ENCODE peak calls at places on chromosome 10, in ten cellular contexts. O is spleen, V is AG04450, R is H9, U is brain microvascular endothelial cell, Z is Calu3, J is choroid plexus epithelial cell, Y is endothelial cell, W is lower lobe of right lung, P is WTC11. N is an unnamed sample.

GRCh38 chr10:103454026-103454425 is 1.9 kb upstream of the CALHM2 start:
- DNase-seq in O (no peak), V (no peak), R (no peak), U (no peak), Z (no peak), J (no peak), Y (no peak), W (no peak), P (no peak), N (no peak)

GRCh38 chr10:80670774-80671173 is 133.1 kb downstream of the SH2D4B start:
- DNase-seq in O (no peak), V (no peak), R (no peak), U (no peak), Z (no peak), J (no peak), Y (no peak), W (no peak), P (no peak), N (no peak)

GRCh38 chr10:13961096-13961495 is 369.6 kb downstream of the FRMD4A start:
- DNase-seq in O (no peak), V (peak), R (no peak), U (peak), Z (no peak), J (peak), Y (no peak), W (no peak), P (no peak), N (no peak)

GRCh38 chr10:51074238-51075028 is at the start of gene PRKG1:
- DNase-seq in O (peak), V (peak), R (peak), U (peak), Z (peak), J (peak), Y (peak), W (peak), P (peak), N (peak)

GRCh38 chr10:109972372-109973001 is 35.3 kb upstream of the ADD3 start:
- DNase-seq in O (no peak), V (no peak), R (no peak), U (no peak), Z (no peak), J (no peak), Y (no peak), W (no peak), P (no peak), N (no peak)

GRCh38 chr10:118800920-118801319 is 46.1 kb upstream of the CACUL1 start:
- DNase-seq in O (peak), V (no peak), R (no peak), U (no peak), Z (peak), J (peak), Y (peak), W (no peak), P (no peak), N (no peak)

GRCh38 chr10:132372516-132373095 is 24.4 kb upstream of the PWWP2B start:
- DNase-seq in O (peak), V (no peak), R (no peak), U (no peak), Z (no peak), J (no peak), Y (no peak), W (peak), P (no peak), N (no peak)

GRCh38 chr10:91389636-91390512 is 20.3 kb upstream of the HECTD2 start:
- DNase-seq in O (no peak), V (no peak), R (no peak), U (peak), Z (peak), J (peak), Y (no peak), W (no peak), P (no peak), N (no peak)

GRCh38 chr10:86970152-86970886 is 2.0 kb downstream of the ADIRF start:
- DNase-seq in O (peak), V (no peak), R (peak), U (no peak), Z (no peak), J (no peak), Y (no peak), W (peak), P (peak), N (no peak)

GRCh38 chr10:133206311-133207040 is 23.5 kb upstream of the UTF1 start:
- DNase-seq in O (no peak), V (no peak), R (no peak), U (no peak), Z (no peak), J (no peak), Y (no peak), W (no peak), P (no peak), N (no peak)

GRCh38 chr10:72083234-72084093 is 4.9 kb downstream of the SPOCK2 start:
- DNase-seq in O (no peak), V (no peak), R (peak), U (no peak), Z (no peak), J (no peak), Y (no peak), W (no peak), P (no peak), N (no peak)

GRCh38 chr10:38093816-38094157 is 350 bp upstream of the ZNF37A start:
- DNase-seq in O (no peak), V (no peak), R (no peak), U (no peak), Z (no peak), J (no peak), Y (no peak), W (no peak), P (no peak), N (no peak)

GRCh38 chr10:131946321-131946751 is 35.4 kb downstream of the BNIP3 start:
- DNase-seq in O (peak), V (peak), R (no peak), U (peak), Z (no peak), J (peak), Y (no peak), W (no peak), P (no peak), N (peak)

GRCh38 chr10:63005246-63005645 is 127.9 kb upstream of the NRBF2 start:
- DNase-seq in O (no peak), V (no peak), R (no peak), U (peak), Z (no peak), J (peak), Y (no peak), W (no peak), P (no peak), N (no peak)

GRCh38 chr10:122744257-122744656 is 44.6 kb upstream of the C10orf120 start:
- DNase-seq in O (peak), V (no peak), R (no peak), U (no peak), Z (no peak), J (no peak), Y (no peak), W (no peak), P (no peak), N (no peak)

GRCh38 chr10:101617102-101617823 is 29.1 kb downstream of the DPCD start:
- DNase-seq in O (peak), V (no peak), R (no peak), U (no peak), Z (no peak), J (no peak), Y (no peak), W (no peak), P (no peak), N (no peak)

GRCh38 chr10:24503627-24504320 is 219.9 kb downstream of the ARHGAP21 start:
- DNase-seq in O (no peak), V (peak), R (peak), U (peak), Z (peak), J (peak), Y (peak), W (no peak), P (peak), N (no peak)

GRCh38 chr10:120950103-120950561 is 99.0 kb downstream of the WDR11 start:
- DNase-seq in O (no peak), V (no peak), R (peak), U (peak), Z (no peak), J (peak), Y (peak), W (no peak), P (peak), N (no peak)

GRCh38 chr10:16967000-16967865 is 150.0 kb upstream of the RSU1 start:
- DNase-seq in O (no peak), V (peak), R (no peak), U (peak), Z (no peak), J (peak), Y (no peak), W (no peak), P (no peak), N (no peak)

GRCh38 chr10:14481014-14481413 is 150.3 kb upstream of the FRMD4A start:
- DNase-seq in O (no peak), V (no peak), R (no peak), U (no peak), Z (no peak), J (no peak), Y (no peak), W (no peak), P (no peak), N (no peak)

GRCh38 chr10:102633282-102633681 is 11.0 kb upstream of the TRIM8 start:
- DNase-seq in O (peak), V (no peak), R (no peak), U (peak), Z (no peak), J (peak), Y (no peak), W (peak), P (no peak), N (no peak)

GRCh38 chr10:81018898-81019890 is 481.5 kb downstream of the SH2D4B start:
- DNase-seq in O (no peak), V (no peak), R (peak), U (peak), Z (peak), J (peak), Y (peak), W (no peak), P (peak), N (no peak)

GRCh38 chr10:36942616-36943015 is 182.8 kb upstream of the ANKRD30A start:
- DNase-seq in O (no peak), V (no peak), R (no peak), U (no peak), Z (no peak), J (no peak), Y (no peak), W (no peak), P (no peak), N (no peak)

GRCh38 chr10:84225424-84226173 is at the start of gene LRIT2:
- DNase-seq in O (no peak), V (no peak), R (no peak), U (no peak), Z (no peak), J (no peak), Y (no peak), W (no peak), P (no peak), N (no peak)

GRCh38 chr10:116627386-116627933 is 6.7 kb downstream of the PNLIPRP2 start:
- DNase-seq in O (no peak), V (no peak), R (peak), U (no peak), Z (peak), J (peak), Y (peak), W (no peak), P (peak), N (no peak)

GRCh38 chr10:9759596-9759995 is 1258.1 kb upstream of the CELF2 start:
- DNase-seq in O (no peak), V (no peak), R (no peak), U (no peak), Z (no peak), J (no peak), Y (no peak), W (no peak), P (no peak), N (no peak)

GRCh38 chr10:49543604-49544003 is 4.7 kb upstream of the ERCC6 start:
- DNase-seq in O (no peak), V (no peak), R (no peak), U (no peak), Z (no peak), J (no peak), Y (no peak), W (no peak), P (no peak), N (no peak)

GRCh38 chr10:110649652-110650264 is 5.6 kb downstream of the RBM20 start:
- DNase-seq in O (no peak), V (no peak), R (no peak), U (no peak), Z (no peak), J (peak), Y (no peak), W (no peak), P (no peak), N (no peak)

GRCh38 chr10:75021851-75022250 is 89.6 kb upstream of the SAMD8 start:
- DNase-seq in O (no peak), V (no peak), R (no peak), U (no peak), Z (no peak), J (no peak), Y (no peak), W (no peak), P (no peak), N (no peak)

GRCh38 chr10:118763202-118763988 is 8.6 kb upstream of the CACUL1 start:
- DNase-seq in O (no peak), V (no peak), R (no peak), U (no peak), Z (no peak), J (peak), Y (no peak), W (no peak), P (no peak), N (no peak)

GRCh38 chr10:101304316-101304715 is 49.6 kb upstream of the BTRC start:
- DNase-seq in O (no peak), V (no peak), R (no peak), U (no peak), Z (no peak), J (no peak), Y (no peak), W (no peak), P (no peak), N (no peak)

GRCh38 chr10:3217301-3217700 is 44.7 kb upstream of the PITRM1 start:
- DNase-seq in O (no peak), V (no peak), R (no peak), U (peak), Z (no peak), J (peak), Y (no peak), W (no peak), P (no peak), N (no peak)

GRCh38 chr10:114605155-114605797 is 52.8 kb downstream of the ABLIM1 start:
- DNase-seq in O (no peak), V (no peak), R (no peak), U (no peak), Z (no peak), J (peak), Y (no peak), W (no peak), P (no peak), N (no peak)

GRCh38 chr10:82628373-82628772 is 753.4 kb downstream of the NRG3 start:
- DNase-seq in O (no peak), V (no peak), R (no peak), U (no peak), Z (no peak), J (no peak), Y (no peak), W (no peak), P (no peak), N (no peak)

GRCh38 chr10:79066460-79067240 is 2.1 kb upstream of the ZMIZ1 start:
- DNase-seq in O (no peak), V (no peak), R (peak), U (no peak), Z (peak), J (peak), Y (peak), W (peak), P (peak), N (no peak)
- TF ChIP-seq CTCF in O (no peak), V (peak), R (peak), U (peak), Z (no peak), J (peak), Y (no peak), W (peak), P (no peak), N (peak)

GRCh38 chr10:108913300-108913699 is 1010.0 kb downstream of the XPNPEP1 start:
- DNase-seq in O (no peak), V (no peak), R (no peak), U (no peak), Z (no peak), J (no peak), Y (no peak), W (no peak), P (peak), N (no peak)

GRCh38 chr10:108911814-108912541 is 1011.3 kb downstream of the XPNPEP1 start:
- DNase-seq in O (no peak), V (peak), R (peak), U (no peak), Z (no peak), J (peak), Y (peak), W (peak), P (peak), N (peak)
- TF ChIP-seq CTCF in O (no peak), V (peak), R (peak), U (peak), Z (no peak), J (peak), Y (no peak), W (peak), P (peak), N (peak)

GRCh38 chr10:33334839-33335549 is 527 bp upstream of the NRP1 start:
- DNase-seq in O (peak), V (peak), R (peak), U (peak), Z (peak), J (peak), Y (peak), W (peak), P (peak), N (peak)
- TF ChIP-seq CTCF in O (peak), V (peak), R (peak), U (peak), Z (peak), J (peak), Y (peak), W (peak), P (no peak), N (peak)

DNA sequence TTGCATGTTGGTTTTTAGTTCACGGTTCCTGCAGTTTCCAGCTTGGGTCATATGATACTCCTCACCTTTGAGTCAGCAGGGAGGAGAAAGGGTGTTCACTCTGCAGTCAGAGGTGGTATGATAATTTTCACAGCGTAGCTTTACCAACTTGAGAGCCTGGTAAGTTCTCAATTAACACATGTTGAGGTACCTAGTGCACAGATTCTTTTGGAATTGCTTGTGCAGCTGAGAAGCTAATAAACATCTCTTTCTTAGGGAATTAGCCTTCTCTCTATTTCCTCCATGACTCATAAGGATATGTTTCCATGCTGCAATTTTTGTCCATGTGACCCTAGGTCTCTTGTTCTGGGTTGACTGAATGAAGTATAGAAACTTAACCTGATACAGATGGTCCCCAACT is 166.6 kb downstream of the KIF20B start:
- DNase-seq in O (no peak), V (no peak), R (no peak), U (no peak), Z (no peak), J (peak), Y (no peak), W (no peak), P (no peak), N (no peak)
- TF ChIP-seq CTCF in O (no peak), V (no peak), R (no peak), U (no peak), Z (no peak), J (no peak), Y (no peak), W (no peak), P (no peak), N (no peak)

DNA sequence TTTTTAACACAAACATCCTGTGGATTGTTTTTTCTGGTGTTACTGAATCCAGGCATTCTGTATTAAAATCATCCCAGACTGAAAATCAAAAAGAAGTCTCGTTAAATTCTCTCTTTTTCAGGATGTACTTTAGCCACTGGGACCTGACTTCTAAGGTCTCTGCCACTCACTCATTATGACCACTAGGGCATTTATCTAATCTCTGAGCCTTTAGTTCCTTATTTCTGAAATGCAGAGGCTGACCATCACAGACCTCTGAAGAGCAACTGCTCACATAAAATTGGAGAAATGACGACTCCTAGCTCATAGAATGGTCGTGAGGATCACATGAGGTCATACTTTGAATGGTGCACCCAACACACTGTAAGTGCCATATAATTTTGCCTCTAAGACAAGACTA is 63.2 kb downstream of the KCNMA1 start:
- DNase-seq in O (no peak), V (no peak), R (no peak), U (no peak), Z (no peak), J (no peak), Y (no peak), W (no peak), P (no peak), N (no peak)
- TF ChIP-seq CTCF in O (no peak), V (no peak), R (peak), U (peak), Z (no peak), J (peak), Y (no peak), W (no peak), P (no peak), N (peak)

GRCh38 chr10:125520968-125521367 is 162.0 kb downstream of the TEX36 start:
- DNase-seq in O (no peak), V (no peak), R (no peak), U (no peak), Z (no peak), J (no peak), Y (no peak), W (no peak), P (no peak), N (no peak)

GRCh38 chr10:125523347-125523746 is 159.6 kb downstream of the TEX36 start:
- DNase-seq in O (no peak), V (no peak), R (no peak), U (no peak), Z (no peak), J (no peak), Y (no peak), W (no peak), P (no peak), N (no peak)

DNA sequence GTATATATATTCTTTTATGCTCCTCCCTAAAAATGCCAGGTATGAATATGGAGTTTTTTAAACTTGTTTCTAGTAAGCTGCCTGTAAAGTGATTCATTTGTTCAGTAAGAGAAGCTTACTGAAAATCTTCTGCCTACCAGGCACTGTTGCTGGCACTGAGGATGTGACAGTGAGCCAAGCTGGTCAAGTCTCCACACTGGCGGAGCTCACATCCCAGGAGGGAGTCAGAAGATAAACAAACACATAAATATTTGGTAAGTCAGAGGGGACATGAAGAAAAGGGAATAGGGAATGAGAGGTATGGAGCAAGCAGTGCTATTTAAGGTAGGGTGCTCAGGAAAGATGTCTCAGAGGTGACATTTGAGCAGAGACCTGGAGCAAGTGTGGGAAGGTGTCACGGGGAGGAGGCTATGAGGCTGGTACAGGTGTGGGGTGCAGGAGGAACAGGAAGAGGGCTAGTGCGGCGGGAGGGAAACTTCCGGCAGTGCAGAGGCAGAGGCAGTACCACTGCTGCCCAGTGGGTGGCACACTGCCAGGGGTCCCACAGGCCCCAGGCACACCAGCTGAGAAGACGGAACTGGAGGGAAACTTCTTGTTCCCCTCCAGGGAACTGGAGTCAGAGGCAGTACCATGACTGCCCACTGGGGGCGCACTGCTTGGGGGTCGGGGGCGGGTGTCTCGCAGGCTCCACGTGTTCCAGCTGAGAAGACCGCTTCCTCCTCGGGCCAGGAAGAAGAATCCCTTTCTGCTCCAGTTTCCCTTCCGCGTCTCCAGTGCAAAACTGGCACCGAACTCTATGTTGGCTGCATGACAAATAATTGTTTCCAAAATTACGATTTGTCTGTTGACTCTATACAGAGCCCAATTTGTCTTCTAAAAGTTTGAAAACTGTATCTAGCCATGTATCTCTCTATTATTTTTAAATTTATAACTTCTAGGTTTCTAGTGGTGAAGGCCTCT is 161.0 kb downstream of the TEX36 start:
- DNase-seq in O (no peak), V (no peak), R (peak), U (no peak), Z (no peak), J (no peak), Y (peak), W (no peak), P (peak), N (no peak)
- TF ChIP-seq CTCF in O (peak), V (peak), R (peak), U (peak), Z (peak), J (peak), Y (peak), W (peak), P (peak), N (peak)

GRCh38 chr10:125230251-125230650 is 69.9 kb upstream of the CTBP2 start:
- DNase-seq in O (no peak), V (no peak), R (no peak), U (no peak), Z (no peak), J (no peak), Y (no peak), W (no peak), P (no peak), N (no peak)
- TF ChIP-seq CTCF in O (no peak), V (no peak), R (no peak), U (no peak), Z (no peak), J (no peak), Y (no peak), W (no peak), P (no peak), N (no peak)